ENCODE peak calls at places on chromosomes 13 and 19, in six cellular contexts. O, E, F, B, V and S are unnamed samples.
A peak's percentile ranks its signal among the peaks of the same experiment; 100 is the strongest.

GRCh38 chr13:99468971-99469545 is 32.2 kb upstream of the TM9SF2 start:
- DNase-seq in O (no peak), E (no peak), F (no peak), B (no peak), V (no peak), S (no peak)

GRCh38 chr19:53652476-53652875 is 20.7 kb downstream of the DPRX start:
- DNase-seq in O (no peak), E (no peak), F (no peak), B (no peak), V (no peak), S (no peak)

GRCh38 chr19:17797397-17798201 is 2.7 kb downstream of the B3GNT3 start:
- DNase-seq in O (peak; percentile 94), E (no peak), F (no peak), B (no peak), V (no peak), S (no peak)

GRCh38 chr19:8161135-8161646 is 11.8 kb upstream of the FBN3 start:
- DNase-seq in O (peak; percentile 48), E (no peak), F (peak; percentile 74), B (no peak), V (no peak), S (no peak)

GRCh38 chr19:50315773-50316448 is 13.3 kb downstream of the KCNC3 start:
- DNase-seq in O (no peak), E (no peak), F (peak; percentile 84), B (no peak), V (no peak), S (no peak)

GRCh38 chr13:50460366-50460765 is 383.1 kb downstream of the DLEU7 start:
- DNase-seq in O (no peak), E (no peak), F (no peak), B (no peak), V (no peak), S (no peak)

GRCh38 chr13:42272115-42272756 is at the start of gene AKAP11:
- DNase-seq in O (no peak), E (no peak), F (no peak), B (peak; percentile 27), V (peak; percentile 28), S (no peak)

GRCh38 chr13:50353651-50354415 is 338.6 kb downstream of the KCNRG start:
- DNase-seq in O (no peak), E (peak; percentile 8), F (no peak), B (no peak), V (peak; percentile 62), S (no peak)

GRCh38 chr13:40770609-40770933 is 419 bp downstream of the MRPS31 start:
- DNase-seq in O (no peak), E (no peak), F (no peak), B (no peak), V (no peak), S (no peak)

GRCh38 chr13:33014291-33014690 is 1.9 kb upstream of the KL start:
- DNase-seq in O (no peak), E (no peak), F (no peak), B (no peak), V (no peak), S (no peak)

GRCh38 chr19:6802336-6803035 is 30.0 kb downstream of the VAV1 start:
- DNase-seq in O (peak; percentile 19), E (no peak), F (peak; percentile 54), B (peak; percentile 45), V (no peak), S (no peak)

GRCh38 chr19:42111811-42112210 is 20.4 kb downstream of the POU2F2 start:
- DNase-seq in O (no peak), E (no peak), F (no peak), B (no peak), V (peak; percentile 52), S (no peak)

GRCh38 chr19:1064661-1065605 is 2.0 kb upstream of the ARHGAP45 start:
- DNase-seq in O (peak; percentile 56), E (no peak), F (peak; percentile 81), B (peak; percentile 60), V (peak; percentile 68), S (no peak)

GRCh38 chr19:52640916-52641315 is 2.8 kb upstream of the ZNF83 start:
- DNase-seq in O (no peak), E (no peak), F (peak; percentile 82), B (no peak), V (no peak), S (no peak)

GRCh38 chr13:33787051-33787591 is 30.8 kb upstream of the RFC3 start:
- DNase-seq in O (no peak), E (peak; percentile 9), F (no peak), B (no peak), V (no peak), S (peak; percentile 10)

GRCh38 chr13:98648141-98648540 is 71.2 kb upstream of the STK24 start:
- DNase-seq in O (no peak), E (no peak), F (no peak), B (no peak), V (no peak), S (no peak)

GRCh38 chr13:101452519-101453485 is at the start of gene ITGBL1:
- DNase-seq in O (no peak), E (peak; percentile 20), F (no peak), B (no peak), V (peak; percentile 25), S (no peak)

GRCh38 chr19:7582446-7582845 is 13.2 kb upstream of the CAMSAP3 start:
- DNase-seq in O (no peak), E (no peak), F (no peak), B (no peak), V (no peak), S (no peak)

GRCh38 chr19:28539759-28540158 is 673.2 kb downstream of the UQCRFS1 start:
- DNase-seq in O (no peak), E (no peak), F (no peak), B (no peak), V (no peak), S (no peak)

GRCh38 chr19:53057904-53058579 is 13.5 kb downstream of the ERVV-2 start:
- DNase-seq in O (no peak), E (no peak), F (peak; percentile 83), B (no peak), V (no peak), S (no peak)